ENCODE peak calls at places on chromosomes 3 and 15, in four cellular contexts. D, V, L and C are unnamed samples.

GRCh38 chr3:49653016-49653415 is 21.1 kb upstream of the APEH start:
- DNase-seq in D (no peak), V (no peak), L (no peak), C (no peak)

GRCh38 chr3:153591566-153592221 is 429.7 kb downstream of the RAP2B start:
- DNase-seq in D (no peak), V (no peak), L (no peak), C (no peak)

GRCh38 chr3:44939581-44940036 is 36.4 kb downstream of the ZDHHC3 start:
- DNase-seq in D (no peak), V (no peak), L (no peak), C (no peak)

GRCh38 chr3:59023612-59024011 is 26.2 kb downstream of the CFAP20DC start:
- DNase-seq in D (no peak), V (no peak), L (no peak), C (no peak)

GRCh38 chr15:90412356-90413194 is 24.5 kb downstream of the IQGAP1 start:
- DNase-seq in D (peak; percentile 67), V (no peak), L (no peak), C (peak; percentile 39)

GRCh38 chr15:81293728-81294500 is 30.0 kb downstream of the STARD5 start:
- DNase-seq in D (no peak), V (no peak), L (peak; percentile 92), C (peak; percentile 95)

GRCh38 chr3:120324185-120324584 is 25.0 kb downstream of the LRRC58 start:
- DNase-seq in D (no peak), V (no peak), L (no peak), C (no peak)

GRCh38 chr15:72203507-72203837 is 5.9 kb upstream of the GRAMD2A start:
- DNase-seq in D (peak; percentile 49), V (peak; percentile 64), L (no peak), C (no peak)

GRCh38 chr15:67225336-67225735 is 29.1 kb downstream of the AAGAB start:
- DNase-seq in D (no peak), V (no peak), L (no peak), C (no peak)

GRCh38 chr3:62570888-62571287 is 197.5 kb upstream of the FEZF2 start:
- DNase-seq in D (no peak), V (no peak), L (no peak), C (no peak)